ENCODE peak calls at places on chromosome 2, in ten cellular contexts. H is epithelial cell of esophagus, M is dorsolateral prefrontal cortex, G is spleen, W is HL-60, E is A549, J is fibroblast of lung, D is neural progenitor cell, A is hepatocyte, C is AG09309. U is an unnamed sample.

GRCh38 chr2:72001937-72002690 is 145.5 kb downstream of the CYP26B1 start:
- DNase-seq in W (no peak), H (no peak), A (peak), E (no peak), D (no peak), J (no peak), G (no peak), C (no peak), M (no peak), U (no peak)

GRCh38 chr2:203936535-203936934 is at the start of gene ICOS:
- DNase-seq in D (no peak), J (no peak), G (no peak), H (no peak), A (no peak), E (no peak), M (no peak), C (no peak), W (no peak), U (no peak)

GRCh38 chr2:198168651-198169050 is 364.3 kb downstream of the PLCL1 start:
- DNase-seq in A (no peak), J (no peak), D (no peak), G (no peak), E (no peak), C (no peak), W (no peak), M (no peak), H (peak), U (peak)

GRCh38 chr2:213847316-213847715 is 563.1 kb downstream of the SPAG16 start:
- DNase-seq in D (no peak), E (no peak), W (no peak), J (no peak), A (no peak), H (no peak), G (no peak), C (no peak), M (no peak), U (no peak)

GRCh38 chr2:143513081-143513480 is 383.9 kb downstream of the ARHGAP15 start:
- DNase-seq in A (peak), D (peak), C (peak), E (peak), M (peak), W (no peak), G (no peak), J (peak), H (peak), U (peak)

GRCh38 chr2:64315561-64315960 is 138.4 kb upstream of the LGALSL start:
- DNase-seq in H (no peak), M (no peak), E (no peak), A (no peak), G (no peak), W (no peak), D (no peak), J (no peak), C (no peak), U (no peak)

GRCh38 chr2:86477349-86477748 is 36.2 kb downstream of the KDM3A start:
- DNase-seq in H (peak), W (no peak), J (no peak), G (no peak), C (no peak), A (no peak), E (no peak), M (no peak), D (no peak), U (peak)

GRCh38 chr2:38115216-38116012 is 39.5 kb upstream of the CYP1B1 start:
- DNase-seq in A (peak), M (peak), J (peak), E (peak), D (peak), G (peak), C (no peak), W (no peak), H (peak), U (peak)

GRCh38 chr2:188272121-188272520 is 19.6 kb upstream of the GULP1 start:
- DNase-seq in M (no peak), E (no peak), A (no peak), D (no peak), W (no peak), J (no peak), G (no peak), H (peak), C (no peak), U (peak)

GRCh38 chr2:190791347-190791982 is 89.2 kb upstream of the GLS start:
- DNase-seq in G (no peak), H (peak), A (peak), W (no peak), C (peak), M (no peak), J (peak), E (no peak), D (no peak), U (peak)

GRCh38 chr2:182729710-182730339 is 13.8 kb downstream of the DNAJC10 start:
- DNase-seq in J (no peak), W (no peak), E (no peak), G (no peak), A (no peak), D (no peak), H (no peak), M (no peak), C (no peak), U (no peak)

GRCh38 chr2:15979759-15980604 is 39.6 kb downstream of the MYCN start:
- DNase-seq in A (no peak), J (no peak), W (no peak), H (no peak), C (no peak), M (no peak), E (no peak), G (no peak), D (no peak), U (no peak)

GRCh38 chr2:69815717-69816116 is 13.7 kb upstream of the GMCL1 start:
- DNase-seq in D (no peak), H (no peak), M (no peak), J (no peak), G (no peak), W (no peak), A (no peak), E (no peak), C (no peak), U (no peak)

GRCh38 chr2:181085729-181086128 is 105.3 kb downstream of the UBE2E3 start:
- DNase-seq in D (no peak), M (no peak), J (no peak), A (no peak), W (no peak), H (no peak), G (no peak), E (no peak), C (no peak), U (no peak)

GRCh38 chr2:239549711-239550265 is 149.0 kb upstream of the HDAC4 start:
- DNase-seq in G (peak), D (no peak), C (no peak), A (no peak), J (no peak), H (no peak), W (no peak), M (no peak), E (no peak), U (no peak)

GRCh38 chr2:105397959-105398521 is 811 bp downstream of the FHL2 start:
- DNase-seq in E (no peak), W (no peak), M (no peak), C (no peak), H (no peak), G (no peak), D (no peak), A (no peak), J (peak), U (peak)

GRCh38 chr2:226984461-226985226 is 148.8 kb downstream of the RHBDD1 start:
- DNase-seq in J (no peak), C (no peak), G (no peak), W (no peak), E (no peak), M (no peak), D (no peak), H (no peak), A (no peak), U (no peak)

GRCh38 chr2:128664499-128664971 is 345.9 kb upstream of the HS6ST1 start:
- DNase-seq in E (no peak), D (peak), J (no peak), M (no peak), C (no peak), H (no peak), A (no peak), W (no peak), G (peak), U (no peak)

GRCh38 chr2:109497447-109497846 is 116.3 kb downstream of the SEPTIN10 start:
- DNase-seq in A (no peak), J (peak), H (no peak), E (no peak), D (no peak), M (no peak), G (no peak), W (no peak), C (peak), U (peak)

GRCh38 chr2:128832946-128833560 is 514.4 kb upstream of the HS6ST1 start:
- DNase-seq in D (peak), A (no peak), E (no peak), M (no peak), G (no peak), W (no peak), C (no peak), H (no peak), J (no peak), U (no peak)

GRCh38 chr2:27792759-27793158 is 21.2 kb downstream of the MRPL33 start:
- DNase-seq in G (no peak), M (no peak), J (peak), H (peak), D (no peak), W (no peak), E (no peak), C (no peak), A (no peak), U (peak)

GRCh38 chr2:109239720-109240119 is 110.7 kb downstream of the SH3RF3 start:
- DNase-seq in G (no peak), H (peak), W (no peak), D (no peak), C (no peak), J (peak), E (no peak), A (peak), M (no peak), U (peak)

GRCh38 chr2:149489452-149489851 is 98.1 kb downstream of the MMADHC start:
- DNase-seq in D (peak), G (no peak), C (no peak), E (peak), J (no peak), A (no peak), H (no peak), W (no peak), M (no peak), U (no peak)

GRCh38 chr2:60479226-60480088 is 74.0 kb downstream of the BCL11A start:
- DNase-seq in H (peak), E (no peak), W (no peak), A (peak), C (no peak), J (no peak), D (no peak), M (no peak), G (no peak), U (no peak)

GRCh38 chr2:168064011-168064998 is 183.1 kb downstream of the STK39 start:
- DNase-seq in A (no peak), G (no peak), C (no peak), M (no peak), J (no peak), E (no peak), D (no peak), H (peak), W (no peak), U (no peak)

GRCh38 chr2:121583555-121583954 is 52.9 kb downstream of the RNU4ATAC start:
- DNase-seq in W (no peak), D (no peak), G (no peak), H (no peak), M (no peak), A (no peak), J (no peak), E (no peak), C (no peak), U (no peak)

GRCh38 chr2:225994748-225995405 is 595.4 kb downstream of the NYAP2 start:
- DNase-seq in A (no peak), G (no peak), E (peak), D (no peak), M (no peak), J (peak), W (no peak), H (peak), C (no peak), U (peak)

GRCh38 chr2:69830045-69830905 is 815 bp downstream of the GMCL1 start:
- DNase-seq in A (peak), H (peak), M (no peak), E (peak), D (peak), G (no peak), C (no peak), W (peak), J (peak), U (peak)

GRCh38 chr2:86752934-86753333 is 32.8 kb downstream of the RMND5A start:
- DNase-seq in E (no peak), J (no peak), D (no peak), A (no peak), C (no peak), G (no peak), W (no peak), M (no peak), H (no peak), U (no peak)

GRCh38 chr2:161788175-161788574 is 164.0 kb downstream of the SLC4A10 start:
- DNase-seq in A (no peak), C (no peak), W (no peak), G (no peak), E (no peak), J (no peak), H (no peak), D (no peak), M (no peak), U (no peak)

GRCh38 chr2:240787521-240788472 is 32.2 kb downstream of the KIF1A start:
- DNase-seq in C (no peak), E (no peak), H (no peak), A (no peak), D (no peak), G (peak), M (no peak), J (no peak), W (no peak), U (no peak)

GRCh38 chr2:72949642-72950041 is 32.3 kb downstream of the EMX1 start:
- DNase-seq in H (peak), J (no peak), D (no peak), M (no peak), A (no peak), W (no peak), C (no peak), G (no peak), E (no peak), U (no peak)

GRCh38 chr2:150586858-150587257 is 99.4 kb upstream of the RND3 start:
- DNase-seq in H (peak), M (no peak), A (no peak), J (peak), G (no peak), E (peak), C (no peak), D (no peak), W (no peak), U (peak)

GRCh38 chr2:227477291-227477690 is 5.3 kb downstream of the AGFG1 start:
- DNase-seq in D (no peak), M (no peak), W (no peak), A (no peak), J (peak), E (no peak), C (no peak), G (no peak), H (no peak), U (peak)

GRCh38 chr2:229566380-229566779 is 148.0 kb downstream of the DNER start:
- DNase-seq in D (no peak), G (no peak), A (no peak), W (no peak), J (no peak), C (no peak), M (no peak), E (no peak), H (peak), U (peak)

GRCh38 chr2:108933691-108934117 is 55.3 kb downstream of the EDAR start:
- DNase-seq in W (no peak), A (no peak), D (no peak), M (no peak), J (no peak), E (no peak), G (no peak), H (peak), C (no peak), U (no peak)

GRCh38 chr2:69074926-69075325 is 61.9 kb downstream of the ANTXR1 start:
- DNase-seq in H (no peak), C (no peak), E (no peak), M (no peak), W (no peak), J (no peak), A (no peak), G (no peak), D (no peak), U (no peak)

GRCh38 chr2:184370954-184371353 is 227.4 kb upstream of the ZNF804A start:
- DNase-seq in D (no peak), A (no peak), C (no peak), E (no peak), G (no peak), H (no peak), W (no peak), M (no peak), J (no peak), U (no peak)

GRCh38 chr2:218711550-218711929 is 905 bp downstream of the TTLL4 start:
- DNase-seq in E (no peak), G (no peak), A (no peak), C (no peak), D (no peak), M (no peak), J (no peak), W (no peak), H (peak), U (peak)

GRCh38 chr2:208653383-208653782 is 246.8 kb downstream of the PTH2R start:
- DNase-seq in G (no peak), H (no peak), M (no peak), D (no peak), E (no peak), W (no peak), C (no peak), A (no peak), J (no peak), U (no peak)

DNA sequence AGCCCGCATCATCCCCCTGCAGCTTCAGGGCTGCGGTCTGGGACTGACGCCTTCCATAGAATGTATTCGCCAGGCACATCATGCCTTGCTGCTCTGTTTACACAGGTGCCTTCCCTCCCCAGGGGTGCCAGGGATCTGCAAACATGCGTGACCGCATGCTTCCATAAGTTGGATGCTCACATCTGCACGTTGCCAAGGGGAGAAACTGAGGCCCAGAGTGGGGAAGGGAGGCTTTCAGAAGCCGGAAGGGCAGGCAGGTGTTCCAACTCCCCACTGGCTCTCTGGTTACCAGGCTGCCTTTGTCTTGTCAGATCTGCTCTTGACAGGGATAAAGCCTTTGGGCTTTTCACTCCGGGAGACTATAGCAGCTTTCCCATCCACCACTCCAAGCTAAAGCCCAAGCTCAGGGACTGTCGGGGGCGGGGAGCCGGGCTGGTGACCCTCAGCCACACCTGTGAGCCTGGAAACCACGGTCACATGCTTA is 125.8 kb upstream of the TNP1 start:
- DNase-seq in M (no peak), A (no peak), E (no peak), C (no peak), H (no peak), J (no peak), W (no peak), G (no peak), D (peak), U (no peak)
- TF ChIP-seq CTCF in M (no peak), A (no peak), E (no peak), C (no peak), H (no peak), J (no peak), W (no peak), G (no peak), D (no peak), U (no peak)

GRCh38 chr2:102967451-102967850 is 205.6 kb downstream of the TMEM182 start:
- DNase-seq in E (no peak), W (no peak), H (no peak), M (no peak), C (peak), J (no peak), A (no peak), G (no peak), D (no peak), U (no peak)
- H3K4me3 ChIP-seq in E (no peak), W (no peak), H (no peak), M (no peak), C (no peak), J (no peak), A (no peak), G (no peak), D (no peak), U (no peak)

DNA sequence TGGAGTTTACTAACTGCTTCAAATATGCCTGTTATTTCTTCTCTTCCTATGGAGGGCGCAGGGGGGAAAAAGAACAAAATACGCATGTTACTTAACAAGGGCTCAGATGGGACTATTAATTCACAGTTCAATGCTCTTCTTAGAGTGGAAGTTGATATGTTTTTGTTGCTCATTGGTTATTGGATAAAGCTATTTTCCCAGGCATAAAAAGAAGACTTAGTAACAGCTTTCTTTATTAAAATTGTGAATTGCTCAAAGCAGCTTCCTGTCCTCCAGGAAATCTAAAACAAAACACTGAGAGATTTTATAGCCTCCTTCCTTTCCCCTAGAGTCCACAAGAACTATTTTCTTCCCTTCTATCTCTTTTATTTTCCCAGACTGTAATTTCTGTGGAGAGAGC is 180.8 kb downstream of the SH3BP4 start:
- DNase-seq in E (no peak), M (no peak), J (no peak), D (no peak), A (no peak), C (no peak), G (no peak), W (no peak), H (no peak), U (no peak)
- TF ChIP-seq CTCF in E (no peak), M (no peak), J (no peak), D (no peak), A (no peak), C (no peak), G (no peak), W (no peak), H (no peak), U (no peak)

GRCh38 chr2:74516070-74516633 is 1.9 kb downstream of the TLX2 start:
- DNase-seq in H (peak), G (peak), J (no peak), D (peak), A (peak), W (no peak), E (no peak), C (no peak), M (no peak), U (peak)
- H3K4me3 ChIP-seq in H (no peak), G (peak), J (no peak), D (peak), A (no peak), W (no peak), E (no peak), C (no peak), M (peak), U (no peak)